ENCODE peak calls at places on chromosomes 12 and 14, in seven cellular contexts. One of them, this sample, is unnamed.

GRCh38 chr14:106511411-106512198 is 985.2 kb downstream of the TMEM121 start:
- DNase-seq in islet precursor cell: no peak
- DNase-seq in HuH-7.5: no peak
- DNase-seq in hypothalamus: no peak
- DNase-seq in RPMI7951: no peak
- DNase-seq in HCT116: no peak
- DNase-seq in stimulated activated CD4-positive, alpha-beta T cell treated with anti-CD3 and anti-CD28 coated beads, Interleukin-15, amount 100 ng/mL, for 48 hours: no peak
- DNase-seq in this sample: no peak

GRCh38 chr12:45433441-45433868 is 217.6 kb downstream of the ANO6 start:
- DNase-seq in stimulated activated CD4-positive, alpha-beta T cell treated with anti-CD3 and anti-CD28 coated beads, Interleukin-15, amount 100 ng/mL, for 48 hours: no peak
- DNase-seq in islet precursor cell: peak; percentile 86
- DNase-seq in hypothalamus: no peak
- DNase-seq in HCT116: no peak
- DNase-seq in HuH-7.5: no peak
- DNase-seq in RPMI7951: no peak
- DNase-seq in this sample: no peak

GRCh38 chr14:77181124-77181602 is 435 bp upstream of the TMEM63C start:
- DNase-seq in RPMI7951: no peak
- DNase-seq in islet precursor cell: no peak
- DNase-seq in HuH-7.5: no peak
- DNase-seq in stimulated activated CD4-positive, alpha-beta T cell treated with anti-CD3 and anti-CD28 coated beads, Interleukin-15, amount 100 ng/mL, for 48 hours: no peak
- DNase-seq in hypothalamus: no peak
- DNase-seq in HCT116: no peak
- DNase-seq in this sample: no peak

GRCh38 chr12:75969768-75970167 is 61.8 kb downstream of the PHLDA1 start:
- DNase-seq in RPMI7951: no peak
- DNase-seq in stimulated activated CD4-positive, alpha-beta T cell treated with anti-CD3 and anti-CD28 coated beads, Interleukin-15, amount 100 ng/mL, for 48 hours: no peak
- DNase-seq in hypothalamus: no peak
- DNase-seq in HuH-7.5: no peak
- DNase-seq in islet precursor cell: peak; percentile 75
- DNase-seq in HCT116: no peak
- DNase-seq in this sample: no peak

GRCh38 chr14:105817971-105818711 is 291.8 kb downstream of the TMEM121 start:
- DNase-seq in islet precursor cell: no peak
- DNase-seq in stimulated activated CD4-positive, alpha-beta T cell treated with anti-CD3 and anti-CD28 coated beads, Interleukin-15, amount 100 ng/mL, for 48 hours: no peak
- DNase-seq in HuH-7.5: no peak
- DNase-seq in hypothalamus: no peak
- DNase-seq in HCT116: no peak
- DNase-seq in RPMI7951: no peak
- DNase-seq in this sample: no peak

GRCh38 chr14:91138511-91139359 is 24.9 kb downstream of the DGLUCY start:
- DNase-seq in HuH-7.5: peak; percentile 26
- DNase-seq in HCT116: no peak
- DNase-seq in RPMI7951: peak; percentile 31
- DNase-seq in hypothalamus: no peak
- DNase-seq in stimulated activated CD4-positive, alpha-beta T cell treated with anti-CD3 and anti-CD28 coated beads, Interleukin-15, amount 100 ng/mL, for 48 hours: peak; percentile 56
- DNase-seq in islet precursor cell: no peak
- DNase-seq in this sample: no peak

GRCh38 chr12:108696111-108696995 is 35.0 kb downstream of the CORO1C start:
- DNase-seq in HCT116: no peak
- DNase-seq in RPMI7951: peak; percentile 97
- DNase-seq in islet precursor cell: no peak
- DNase-seq in hypothalamus: no peak
- DNase-seq in HuH-7.5: no peak
- DNase-seq in stimulated activated CD4-positive, alpha-beta T cell treated with anti-CD3 and anti-CD28 coated beads, Interleukin-15, amount 100 ng/mL, for 48 hours: no peak
- DNase-seq in this sample: peak; percentile 76

GRCh38 chr14:91098591-91098990 is 15.3 kb upstream of the DGLUCY start:
- DNase-seq in hypothalamus: no peak
- DNase-seq in islet precursor cell: no peak
- DNase-seq in HCT116: no peak
- DNase-seq in stimulated activated CD4-positive, alpha-beta T cell treated with anti-CD3 and anti-CD28 coated beads, Interleukin-15, amount 100 ng/mL, for 48 hours: no peak
- DNase-seq in RPMI7951: no peak
- DNase-seq in HuH-7.5: no peak
- DNase-seq in this sample: no peak

GRCh38 chr14:61102549-61103466 is 121.8 kb downstream of the SLC38A6 start:
- DNase-seq in HuH-7.5: peak; percentile 47
- DNase-seq in HCT116: no peak
- DNase-seq in hypothalamus: no peak
- DNase-seq in stimulated activated CD4-positive, alpha-beta T cell treated with anti-CD3 and anti-CD28 coated beads, Interleukin-15, amount 100 ng/mL, for 48 hours: no peak
- DNase-seq in RPMI7951: no peak
- DNase-seq in islet precursor cell: no peak
- DNase-seq in this sample: no peak

GRCh38 chr12:93943766-93944165 is 204.6 kb upstream of the PLXNC1 start:
- DNase-seq in hypothalamus: no peak
- DNase-seq in islet precursor cell: no peak
- DNase-seq in HCT116: peak; percentile 3
- DNase-seq in stimulated activated CD4-positive, alpha-beta T cell treated with anti-CD3 and anti-CD28 coated beads, Interleukin-15, amount 100 ng/mL, for 48 hours: no peak
- DNase-seq in HuH-7.5: no peak
- DNase-seq in RPMI7951: peak; percentile 64
- DNase-seq in this sample: no peak

GRCh38 chr14:94145902-94146527 is 16.6 kb upstream of the IFI27L2 start:
- DNase-seq in hypothalamus: no peak
- DNase-seq in stimulated activated CD4-positive, alpha-beta T cell treated with anti-CD3 and anti-CD28 coated beads, Interleukin-15, amount 100 ng/mL, for 48 hours: no peak
- DNase-seq in RPMI7951: no peak
- DNase-seq in islet precursor cell: peak; percentile 36
- DNase-seq in HCT116: no peak
- DNase-seq in HuH-7.5: no peak
- DNase-seq in this sample: no peak

GRCh38 chr12:122128481-122128880 is 45.5 kb downstream of the IL31 start:
- DNase-seq in hypothalamus: no peak
- DNase-seq in HuH-7.5: no peak
- DNase-seq in HCT116: no peak
- DNase-seq in islet precursor cell: no peak
- DNase-seq in stimulated activated CD4-positive, alpha-beta T cell treated with anti-CD3 and anti-CD28 coated beads, Interleukin-15, amount 100 ng/mL, for 48 hours: no peak
- DNase-seq in RPMI7951: no peak
- DNase-seq in this sample: no peak

This sample was measured in COLO829.